ENCODE peak calls at places on chromosome 17, in ten cellular contexts. U, B, H, J, X, Z, G, Y, T and L are unnamed samples.

GRCh38 chr17:20922128-20922670 is 120.6 kb downstream of the USP22 start:
- DNase-seq in U (no peak), B (no peak), H (no peak), J (no peak), X (no peak), Z (peak; percentile 52), G (no peak), Y (no peak), T (peak; percentile 41), L (no peak)

GRCh38 chr17:8060274-8060673 is 21.4 kb downstream of the ALOX15B start:
- DNase-seq in U (peak; percentile 67), B (no peak), H (peak; percentile 67), J (peak; percentile 63), X (peak; percentile 87), Z (peak; percentile 65), G (peak; percentile 51), Y (no peak), T (peak; percentile 40), L (peak; percentile 57)

GRCh38 chr17:10117581-10118001 is 80.8 kb downstream of the GAS7 start:
- DNase-seq in U (no peak), B (no peak), H (peak; percentile 97), J (peak; percentile 42), X (no peak), Z (peak; percentile 26), G (peak; percentile 87), Y (no peak), T (no peak), L (no peak)

GRCh38 chr17:20008242-20009051 is 712 bp upstream of the SPECC1 start:
- DNase-seq in U (no peak), B (no peak), H (peak; percentile 43), J (peak; percentile 19), X (peak; percentile 59), Z (no peak), G (peak; percentile 86), Y (no peak), T (peak; percentile 38), L (peak; percentile 83)

GRCh38 chr17:70127221-70127873 is 42.0 kb upstream of the KCNJ2 start:
- DNase-seq in U (no peak), B (no peak), H (no peak), J (no peak), X (no peak), Z (no peak), G (no peak), Y (no peak), T (no peak), L (no peak)

GRCh38 chr17:71063127-71063526 is 893.8 kb downstream of the KCNJ2 start:
- DNase-seq in U (no peak), B (no peak), H (no peak), J (no peak), X (no peak), Z (no peak), G (no peak), Y (no peak), T (no peak), L (no peak)

GRCh38 chr17:10073026-10073425 is 125.4 kb downstream of the GAS7 start:
- DNase-seq in U (no peak), B (no peak), H (no peak), J (no peak), X (no peak), Z (no peak), G (no peak), Y (no peak), T (peak; percentile 6), L (no peak)

GRCh38 chr17:48406936-48407567 is 23.0 kb downstream of the SKAP1 start:
- DNase-seq in U (no peak), B (no peak), H (no peak), J (no peak), X (no peak), Z (no peak), G (no peak), Y (no peak), T (no peak), L (no peak)

GRCh38 chr17:57833597-57833939 is 16.3 kb downstream of the MRPS23 start:
- DNase-seq in U (no peak), B (no peak), H (no peak), J (no peak), X (no peak), Z (no peak), G (no peak), Y (no peak), T (no peak), L (no peak)

GRCh38 chr17:33519692-33520091 is 226.6 kb upstream of the ASIC2 start:
- DNase-seq in U (no peak), B (no peak), H (no peak), J (no peak), X (no peak), Z (no peak), G (no peak), Y (no peak), T (peak; percentile 24), L (no peak)

GRCh38 chr17:27793168-27793905 is 7.0 kb downstream of the NOS2 start:
- DNase-seq in U (no peak), B (no peak), H (no peak), J (no peak), X (peak; percentile 37), Z (no peak), G (no peak), Y (no peak), T (peak; percentile 55), L (no peak)

GRCh38 chr17:57899822-57900221 is 50.0 kb upstream of the MRPS23 start:
- DNase-seq in U (peak; percentile 67), B (no peak), H (peak; percentile 74), J (no peak), X (no peak), Z (no peak), G (peak; percentile 88), Y (no peak), T (peak; percentile 42), L (no peak)

GRCh38 chr17:46010597-46011186 is 11.6 kb downstream of the STH start:
- DNase-seq in U (no peak), B (no peak), H (no peak), J (no peak), X (peak; percentile 72), Z (no peak), G (no peak), Y (no peak), T (no peak), L (no peak)

GRCh38 chr17:418421-418751 is 65.8 kb upstream of the RPH3AL start:
- DNase-seq in U (no peak), B (no peak), H (peak; percentile 49), J (no peak), X (no peak), Z (no peak), G (no peak), Y (no peak), T (no peak), L (no peak)

GRCh38 chr17:48037036-48037881 is at the start of gene COPZ2:
- DNase-seq in U (peak; percentile 79), B (peak; percentile 76), H (no peak), J (peak; percentile 74), X (peak; percentile 85), Z (peak; percentile 44), G (peak; percentile 91), Y (no peak), T (peak; percentile 61), L (peak; percentile 91)

GRCh38 chr17:65393514-65393913 is 167.9 kb downstream of the AXIN2 start:
- DNase-seq in U (no peak), B (no peak), H (no peak), J (no peak), X (no peak), Z (no peak), G (no peak), Y (no peak), T (no peak), L (no peak)

GRCh38 chr17:10631048-10631700 is 25.9 kb downstream of the MYH3 start:
- DNase-seq in U (peak; percentile 26), B (no peak), H (peak; percentile 36), J (no peak), X (peak; percentile 43), Z (peak; percentile 10), G (peak; percentile 74), Y (no peak), T (no peak), L (no peak)

DNA sequence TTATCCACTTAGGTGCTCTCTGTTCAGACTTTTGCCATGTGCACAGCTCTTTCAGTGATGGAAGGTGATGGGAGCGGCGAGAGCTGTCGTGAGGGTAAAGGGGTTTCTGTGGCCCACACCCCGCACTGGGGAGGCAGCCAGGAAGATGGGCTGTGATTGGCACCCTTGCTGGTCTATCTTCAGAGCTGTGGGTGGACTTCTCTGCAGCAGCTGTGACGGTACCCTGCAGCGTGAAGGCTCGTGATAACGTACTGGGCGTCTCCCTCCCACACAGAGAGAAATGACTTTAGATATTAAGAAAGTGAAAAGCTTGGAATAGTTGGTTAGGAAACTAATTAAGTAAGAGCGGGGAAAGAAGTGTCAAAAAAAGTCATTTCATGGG is 45.8 kb downstream of the MPRIP start:
- DNase-seq in U (peak; percentile 16), B (peak; percentile 41), H (no peak), J (no peak), X (no peak), Z (no peak), G (peak; percentile 37), Y (no peak), T (peak; percentile 16), L (no peak)
- TF ChIP-seq POLR2A in U (no peak), B (no peak), H (no peak), J (no peak), X (no peak), Z (no peak), G (no peak), Y (no peak), T (no peak), L (no peak)

GRCh38 chr17:29241015-29241963 is 5.4 kb upstream of the CRYBA1 start:
- DNase-seq in U (peak; percentile 89), B (no peak), H (peak; percentile 94), J (no peak), X (peak; percentile 97), Z (peak; percentile 98), G (no peak), Y (peak; percentile 90), T (no peak), L (no peak)
- TF ChIP-seq CTCF in U (no peak), B (no peak), H (no peak), J (no peak), X (no peak), Z (peak; percentile 18), G (no peak), Y (no peak), T (no peak), L (no peak)

DNA sequence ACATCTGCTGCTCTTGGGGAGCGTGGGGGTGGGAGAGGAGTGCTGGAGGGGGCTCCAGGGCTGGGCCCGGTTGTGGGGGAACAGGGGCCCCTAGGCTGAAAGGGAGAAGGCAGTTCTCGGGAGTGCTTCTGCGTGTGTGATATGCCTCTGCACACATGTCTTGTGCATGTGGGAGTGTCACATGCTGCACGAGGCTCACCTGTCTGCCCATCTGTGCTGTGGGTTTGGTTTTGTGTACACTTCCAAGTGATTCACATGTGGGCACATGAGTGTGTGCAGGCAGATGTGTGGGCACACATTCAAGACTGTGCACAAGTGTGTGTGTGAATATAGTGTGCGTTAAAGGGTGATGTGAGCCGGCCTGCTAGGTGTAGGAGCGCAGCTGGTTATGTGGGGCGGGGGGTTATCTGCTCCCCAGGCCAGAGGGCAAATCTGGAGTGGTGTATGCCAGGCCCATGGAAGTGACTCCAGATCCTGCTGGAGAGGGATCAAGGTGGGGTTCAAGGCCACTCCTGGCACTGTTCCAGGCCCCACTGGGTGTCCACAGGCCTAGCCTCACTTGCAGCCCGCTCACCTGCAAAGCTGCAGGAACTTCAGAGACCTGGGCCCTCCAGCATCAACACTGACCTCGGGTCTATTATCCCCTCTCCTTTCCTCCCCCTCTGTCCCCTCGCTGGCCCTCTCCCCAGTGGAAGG is 3.8 kb upstream of the BAHCC1 start:
- DNase-seq in U (peak; percentile 45), B (no peak), H (no peak), J (no peak), X (no peak), Z (no peak), G (no peak), Y (no peak), T (no peak), L (no peak)
- H3K4me3 ChIP-seq in U (no peak overlapping the region), B (peak overlapping the region; percentile 67), H (no peak overlapping the region), J (no peak overlapping the region), X (no peak overlapping the region), Z (peak overlapping the region; percentile 47), G (no peak overlapping the region), Y (peak overlapping the region; percentile 94), T (peak overlapping the region; percentile 63), L (peak overlapping the region; percentile 85)

GRCh38 chr17:29120439-29120838 is 59.8 kb downstream of the MYO18A start:
- DNase-seq in U (no peak), B (peak; percentile 74), H (no peak), J (no peak), X (no peak), Z (no peak), G (no peak), Y (no peak), T (no peak), L (no peak)
- TF ChIP-seq POLR2A in U (no peak), B (no peak), H (no peak), J (no peak), X (no peak), Z (no peak), G (no peak), Y (no peak), T (no peak), L (no peak)